ENCODE peak calls at places on chromosomes 16 and 17, in eight cellular contexts. G, U, P, L, F, A, T and H are unnamed samples.

GRCh38 chr16:28473714-28474265 is 1.7 kb upstream of the NPIPB7 start:
- DNase-seq in G (no peak), U (no peak), P (no peak), L (no peak), F (no peak), A (no peak), T (no peak), H (no peak)

GRCh38 chr17:38729886-38730525 is at the start of gene CISD3:
- DNase-seq in G (peak), U (peak), P (peak), L (peak), F (peak), A (peak), T (peak), H (peak)

GRCh38 chr17:29181226-29181625 is 1.0 kb upstream of the MYO18A start:
- DNase-seq in G (no peak), U (no peak), P (no peak), L (no peak), F (no peak), A (no peak), T (no peak), H (no peak)

GRCh38 chr16:47715442-47716054 is 254.4 kb downstream of the PHKB start:
- DNase-seq in G (no peak), U (no peak), P (no peak), L (no peak), F (no peak), A (no peak), T (no peak), H (no peak)

GRCh38 chr16:74034862-74035261 is 261.8 kb upstream of the PSMD7 start:
- DNase-seq in G (no peak), U (no peak), P (no peak), L (no peak), F (peak), A (peak), T (no peak), H (peak)

GRCh38 chr16:50498756-50499155 is 49.4 kb upstream of the NKD1 start:
- DNase-seq in G (no peak), U (no peak), P (no peak), L (no peak), F (no peak), A (no peak), T (no peak), H (no peak)

GRCh38 chr16:77679336-77679735 is 43.0 kb upstream of the NUDT7 start:
- DNase-seq in G (no peak), U (no peak), P (no peak), L (no peak), F (no peak), A (no peak), T (no peak), H (no peak)

GRCh38 chr16:52621651-52622050 is 74.7 kb upstream of the TOX3 start:
- DNase-seq in G (no peak), U (no peak), P (no peak), L (no peak), F (no peak), A (no peak), T (no peak), H (no peak)

GRCh38 chr17:56174421-56174820 is 21.1 kb downstream of the ANKFN1 start:
- DNase-seq in G (no peak), U (no peak), P (no peak), L (no peak), F (no peak), A (no peak), T (no peak), H (no peak)

GRCh38 chr16:12362482-12363458 is 386.2 kb downstream of the SNX29 start:
- DNase-seq in G (no peak), U (no peak), P (no peak), L (peak), F (no peak), A (no peak), T (no peak), H (no peak)

GRCh38 chr16:4115209-4115940 is 867 bp downstream of the ADCY9 start:
- DNase-seq in G (no peak), U (no peak), P (peak), L (peak), F (no peak), A (peak), T (no peak), H (peak)

GRCh38 chr17:74280093-74280513 is 6.1 kb downstream of the DNAI2 start:
- DNase-seq in G (no peak), U (no peak), P (peak), L (no peak), F (no peak), A (no peak), T (peak), H (no peak)

GRCh38 chr17:43998552-43998951 is 5.9 kb upstream of the NAGS start:
- DNase-seq in G (no peak), U (no peak), P (no peak), L (no peak), F (no peak), A (no peak), T (no peak), H (no peak)

GRCh38 chr17:77374170-77374936 is 233.6 kb downstream of the SEC14L1 start:
- DNase-seq in G (no peak), U (peak), P (peak), L (no peak), F (no peak), A (no peak), T (peak), H (no peak)

GRCh38 chr17:36527851-36528250 is 6.8 kb downstream of the MYO19 start:
- DNase-seq in G (no peak), U (no peak), P (no peak), L (no peak), F (no peak), A (no peak), T (no peak), H (no peak)

GRCh38 chr17:68606451-68607307 is 5.5 kb upstream of the FAM20A start:
- DNase-seq in G (no peak), U (no peak), P (no peak), L (no peak), F (no peak), A (no peak), T (no peak), H (no peak)

GRCh38 chr17:67258836-67259468 is 14.0 kb upstream of the HELZ start:
- DNase-seq in G (no peak), U (no peak), P (no peak), L (no peak), F (no peak), A (no peak), T (no peak), H (no peak)

GRCh38 chr16:57955572-57955971 is 15.4 kb downstream of the CNGB1 start:
- DNase-seq in G (no peak), U (no peak), P (no peak), L (no peak), F (no peak), A (no peak), T (no peak), H (peak)

GRCh38 chr16:58333937-58334336 is 39.1 kb upstream of the PRSS54 start:
- DNase-seq in G (no peak), U (no peak), P (no peak), L (no peak), F (no peak), A (no peak), T (no peak), H (no peak)

GRCh38 chr17:67615011-67615561 is 102.7 kb upstream of the NOL11 start:
- DNase-seq in G (no peak), U (no peak), P (no peak), L (no peak), F (no peak), A (no peak), T (no peak), H (no peak)

GRCh38 chr16:64829678-64830077 is 292.2 kb downstream of the CDH11 start:
- DNase-seq in G (no peak), U (no peak), P (no peak), L (no peak), F (no peak), A (no peak), T (no peak), H (no peak)

GRCh38 chr17:77894126-77894956 is 64.2 kb upstream of the TNRC6C start:
- DNase-seq in G (no peak), U (no peak), P (no peak), L (no peak), F (no peak), A (no peak), T (no peak), H (no peak)